ENCODE peak calls at places on chromosomes 5 and 9, in five cellular contexts. H is coronary artery, G is neural progenitor cell, P is lower lobe of right lung, I is foreskin fibroblast. F is an unnamed sample.

GRCh38 chr5:147223343-147223742 is 11.5 kb upstream of the STK32A start:
- DNase-seq in H (no peak), G (no peak), P (no peak), I (no peak), F (no peak)

GRCh38 chr5:89998505-89998904 is 411.1 kb downstream of the CETN3 start:
- DNase-seq in H (no peak), I (no peak), P (no peak), G (peak), F (no peak)

GRCh38 chr9:23686896-23687295 is 139.1 kb downstream of the ELAVL2 start:
- DNase-seq in I (no peak), H (no peak), P (no peak), G (no peak), F (no peak)

GRCh38 chr5:7927466-7928375 is 58.8 kb downstream of the MTRR start:
- DNase-seq in P (no peak), H (no peak), G (peak), I (peak), F (peak)

GRCh38 chr5:1118231-1118698 is 6.4 kb upstream of the SLC12A7 start:
- DNase-seq in P (no peak), I (peak), G (no peak), H (no peak), F (no peak)

GRCh38 chr5:128469924-128470323 is 68.1 kb downstream of the FBN2 start:
- DNase-seq in I (peak), P (no peak), G (no peak), H (no peak), F (no peak)

GRCh38 chr9:124473310-124473709 is 23.1 kb downstream of the ADGRD2 start:
- DNase-seq in I (no peak), H (no peak), G (no peak), P (no peak), F (no peak)

GRCh38 chr5:133707629-133708028 is 95.3 kb upstream of the FSTL4 start:
- DNase-seq in I (no peak), H (no peak), G (no peak), P (no peak), F (no peak)

GRCh38 chr5:95142145-95142544 is 142.7 kb downstream of the MCTP1 start:
- DNase-seq in H (no peak), G (no peak), I (no peak), P (no peak), F (no peak)

GRCh38 chr5:139132515-139132914 is 65.7 kb downstream of the SIL1 start:
- DNase-seq in I (no peak), P (no peak), G (no peak), H (no peak), F (no peak)

GRCh38 chr9:13267743-13268142 is 11.7 kb downstream of the MPDZ start:
- DNase-seq in I (peak), G (no peak), P (no peak), H (no peak), F (no peak)

DNA sequence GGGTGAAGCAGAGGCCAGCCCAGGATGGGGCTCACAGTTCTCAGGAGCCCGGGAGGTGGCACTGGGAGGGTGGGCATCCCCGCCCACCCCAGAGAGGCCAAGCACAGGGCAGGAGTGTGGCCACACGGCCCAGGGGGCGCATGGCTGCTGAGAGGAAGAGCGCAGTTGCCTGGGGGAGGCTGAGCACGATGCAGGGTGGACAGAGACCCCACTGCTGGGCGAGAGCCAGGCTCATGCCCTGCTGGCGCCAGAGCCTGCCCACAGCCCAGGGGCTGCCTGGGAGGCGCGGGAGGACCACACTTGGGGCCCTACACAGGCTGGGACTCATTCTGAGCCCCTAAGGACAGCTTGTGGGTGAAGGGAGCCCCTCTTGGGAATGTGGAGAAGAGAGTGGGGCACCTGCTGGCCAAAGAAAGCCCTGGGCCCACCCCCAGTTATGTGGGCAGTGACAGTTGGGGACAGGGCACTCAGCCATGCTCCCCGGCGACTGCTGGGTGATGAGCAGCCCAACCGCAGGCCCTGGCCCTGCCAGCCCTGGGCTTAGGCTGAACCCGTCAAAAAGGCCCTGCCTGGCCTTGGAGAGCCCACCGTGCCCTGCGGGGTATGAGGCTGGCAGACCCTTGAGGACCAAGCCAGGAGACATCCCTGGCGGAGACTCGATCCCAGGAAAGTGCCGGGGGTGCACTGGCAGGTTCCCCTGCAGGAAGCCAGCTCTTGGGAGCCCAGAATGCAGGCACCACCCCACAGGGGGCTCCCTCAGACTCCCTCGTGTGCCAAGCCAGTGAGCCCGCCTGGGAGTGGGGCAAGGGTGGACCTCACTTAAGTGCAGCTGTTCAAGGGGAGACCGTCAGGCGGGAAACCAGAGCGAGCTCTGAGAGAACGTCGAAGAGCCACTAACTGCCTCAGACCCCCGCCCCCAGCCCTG is 21.6 kb upstream of the CAMSAP1 start:
- DNase-seq in P (no peak), I (no peak), G (no peak), H (no peak), F (no peak)
- H3K4me3 ChIP-seq in P (no peak), I (no peak), G (no peak), H (no peak), F (no peak)

DNA sequence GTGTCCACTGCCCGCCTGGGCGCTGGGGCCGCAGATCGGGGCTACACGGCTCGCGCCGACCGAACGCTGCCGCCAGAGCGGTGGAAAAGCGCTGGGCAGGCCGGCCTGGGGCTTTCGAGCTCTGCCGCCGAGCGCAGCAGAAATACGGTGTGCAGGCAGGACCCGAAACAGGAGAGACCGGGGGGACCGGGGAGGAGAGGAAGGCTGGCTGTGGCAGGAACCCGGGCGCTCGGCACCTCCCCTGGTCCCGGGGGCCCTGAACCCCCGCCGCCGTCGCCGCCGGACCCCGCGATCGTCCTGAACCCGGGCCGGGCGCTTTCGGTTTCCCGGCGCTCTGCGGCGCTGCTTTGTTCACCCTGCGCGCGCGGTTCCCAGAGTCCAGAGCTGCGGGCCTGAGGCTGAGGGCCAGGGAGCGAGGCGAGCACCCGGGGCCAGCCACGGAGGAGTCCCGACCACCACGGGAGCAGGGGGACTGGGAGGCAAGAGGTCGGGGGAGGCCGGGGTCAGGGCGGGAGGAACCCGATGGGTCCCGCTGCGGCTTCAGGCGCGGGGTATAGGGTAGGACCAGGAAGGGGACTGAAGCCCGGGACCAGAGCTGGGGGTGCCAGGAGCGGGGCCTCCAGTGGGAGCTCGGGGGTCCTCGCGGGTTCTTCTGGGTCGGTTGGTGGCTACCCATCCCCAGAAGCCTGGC is 12.0 kb downstream of the IRX2 start:
- DNase-seq in I (peak), P (peak), G (peak), H (peak), F (no peak)
- H3K4me3 ChIP-seq in I (peak), P (peak), G (peak), H (peak), F (no peak)

GRCh38 chr9:5820425-5820824 is 12.5 kb downstream of the ERMP1 start:
- DNase-seq in I (no peak), H (no peak), G (no peak), P (no peak), F (no peak)

GRCh38 chr9:5825223-5825622 is 7.7 kb downstream of the ERMP1 start:
- DNase-seq in I (no peak), H (no peak), G (no peak), P (no peak), F (no peak)

DNA sequence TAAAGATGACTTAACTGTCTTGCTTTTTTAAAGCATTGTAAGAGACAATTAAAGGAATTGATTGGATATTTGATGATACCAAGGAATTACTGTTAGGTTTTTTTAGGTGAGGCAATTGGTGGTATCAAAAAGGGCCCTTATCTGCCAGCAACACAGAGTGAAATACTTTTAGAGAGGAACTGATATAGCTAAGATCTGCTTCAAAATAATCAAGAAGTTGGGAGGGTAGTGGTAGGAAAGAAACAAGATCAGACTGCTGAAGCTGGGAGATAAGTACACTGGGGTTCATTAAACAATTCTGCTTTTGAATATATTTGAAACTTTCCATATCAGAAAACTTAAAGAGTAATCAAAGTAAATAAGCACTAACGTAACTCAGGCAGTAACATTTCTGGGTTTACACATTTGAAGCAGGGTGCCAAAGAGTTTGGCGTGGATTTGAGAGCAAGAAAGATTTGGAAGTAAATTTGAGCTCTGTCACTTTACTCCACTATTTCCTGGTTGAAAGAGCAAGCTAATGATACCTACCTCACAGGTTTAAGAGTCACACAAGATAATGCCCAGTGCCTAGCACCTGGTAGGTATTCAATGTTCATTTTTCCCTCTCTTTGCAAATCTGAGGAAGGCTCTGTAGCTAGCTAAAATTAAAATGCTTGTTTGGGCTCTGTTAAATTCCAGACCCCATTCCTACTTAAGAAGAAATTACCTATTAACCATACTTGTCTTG is 6.9 kb downstream of the ERMP1 start:
- DNase-seq in P (no peak), I (no peak), H (no peak), G (no peak), F (no peak)
- H3K4me3 ChIP-seq in P (no peak), I (no peak), H (no peak), G (no peak), F (no peak)

GRCh38 chr9:134406366-134407122 is 80.3 kb downstream of the RXRA start:
- DNase-seq in H (peak), I (peak), P (no peak), G (no peak), F (no peak)
- H3K4me3 ChIP-seq in H (peak), I (peak), P (peak), G (no peak), F (no peak)

GRCh38 chr9:95058121-95058785 is 259.3 kb downstream of the FANCC start:
- DNase-seq in G (no peak), P (no peak), I (no peak), H (no peak), F (no peak)
- H3K4me3 ChIP-seq in G (no peak), P (peak), I (no peak), H (peak), F (no peak)

DNA sequence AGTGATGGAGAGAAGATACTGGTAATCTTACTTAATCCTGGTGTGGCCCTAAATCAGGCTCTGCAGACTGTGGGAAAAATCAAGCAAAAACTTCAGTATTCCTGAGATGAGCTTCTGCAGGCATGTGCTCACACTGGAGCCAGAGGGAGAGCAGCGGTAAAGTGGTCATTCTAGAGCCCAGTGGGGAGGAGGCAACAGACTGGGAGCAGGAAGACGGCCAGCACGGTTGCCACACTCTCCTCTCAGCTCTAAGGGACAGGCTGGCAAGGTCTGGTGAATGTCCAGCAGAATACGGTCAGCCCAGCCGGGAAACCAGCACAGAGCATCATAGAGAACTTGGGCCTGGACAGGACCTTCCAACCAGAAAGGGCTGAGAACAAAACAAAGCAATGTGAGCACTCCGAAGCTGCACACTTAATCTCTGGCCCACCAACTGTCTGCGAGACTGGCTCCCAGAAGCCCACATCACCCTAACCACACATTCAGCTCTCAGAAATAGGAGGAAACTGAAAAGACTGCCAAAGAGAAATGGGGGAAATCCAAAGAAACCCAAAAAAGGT is 30.3 kb downstream of the MED27 start:
- DNase-seq in P (no peak), I (no peak), G (no peak), H (no peak), F (no peak)
- H3K4me3 ChIP-seq in P (no peak), I (no peak), G (no peak), H (no peak), F (no peak)